ENCODE peak calls at places on chromosomes 11 and 22, in four cellular contexts. K is NCI-H774; B is skeletal muscle cell; Z is activated naive CD8-positive, alpha-beta T cell treated with anti-CD3 and anti-CD28 coated beads, Interleukin-2, amount 50 U/mL, for 24 hours. T is an unnamed sample.

GRCh38 chr11:111417011-111417765 is 38.1 kb upstream of the POU2AF1 start:
- DNase-seq in K (no peak), B (no peak), Z (peak), T (peak)

GRCh38 chr22:22666307-22667091 is 22.1 kb downstream of the GGTLC2 start:
- DNase-seq in K (no peak), B (no peak), Z (peak), T (peak)

GRCh38 chr11:115919341-115920086 is 415.3 kb upstream of the CADM1 start:
- DNase-seq in K (no peak), B (no peak), Z (no peak), T (peak)

GRCh38 chr11:70415642-70416395 is 17.5 kb downstream of the CTTN start:
- DNase-seq in K (no peak), B (no peak), Z (no peak), T (no peak)

GRCh38 chr11:126476256-126476970 is 120.9 kb downstream of the ST3GAL4 start:
- DNase-seq in K (no peak), B (no peak), Z (no peak), T (peak)

GRCh38 chr11:133669371-133670046 is 137.2 kb upstream of the OPCML start:
- DNase-seq in K (no peak), B (no peak), Z (no peak), T (peak)

GRCh38 chr11:77046060-77046501 is 11.9 kb downstream of the B3GNT6 start:
- DNase-seq in K (no peak), B (no peak), Z (peak), T (peak)

GRCh38 chr11:104043678-104044239 is 7.3 kb downstream of the DDI1 start:
- DNase-seq in K (no peak), B (no peak), Z (no peak), T (no peak)

GRCh38 chr22:41074466-41074865 is 17.9 kb upstream of the EP300 start:
- DNase-seq in K (no peak), B (no peak), Z (no peak), T (no peak)

GRCh38 chr11:70834984-70835560 is 417.3 kb downstream of the SHANK2 start:
- DNase-seq in K (no peak), B (no peak), Z (no peak), T (no peak)

GRCh38 chr11:68373810-68374501 is 61.6 kb downstream of the LRP5 start:
- DNase-seq in K (peak), B (peak), Z (no peak), T (peak)

GRCh38 chr11:111942826-111943225 is 5.7 kb downstream of the DIXDC1 start:
- DNase-seq in K (no peak), B (peak), Z (no peak), T (no peak)

GRCh38 chr11:96241351-96241841 is 101.6 kb downstream of the MAML2 start:
- DNase-seq in K (no peak), B (no peak), Z (no peak), T (peak)

GRCh38 chr22:47064416-47064815 is 302.0 kb downstream of the TBC1D22A start:
- DNase-seq in K (no peak), B (no peak), Z (no peak), T (no peak)

GRCh38 chr11:87219266-87219665 is 181.5 kb downstream of the TMEM135 start:
- DNase-seq in K (no peak), B (no peak), Z (no peak), T (no peak)

GRCh38 chr11:11993814-11994213 is 14.6 kb downstream of the DKK3 start:
- DNase-seq in K (no peak), B (no peak), Z (no peak), T (peak)

GRCh38 chr22:43109921-43110443 is 568 bp upstream of the BIK start:
- DNase-seq in K (no peak), B (no peak), Z (no peak), T (peak)

GRCh38 chr11:118938491-118939411 is 13.0 kb upstream of the BCL9L start:
- DNase-seq in K (no peak), B (no peak), Z (no peak), T (no peak)

GRCh38 chr11:93589347-93589746 is 46.2 kb upstream of the SMCO4 start:
- DNase-seq in K (no peak), B (no peak), Z (no peak), T (peak)

GRCh38 chr11:71940561-71941219 is 11.8 kb downstream of the RNF121 start:
- DNase-seq in K (no peak), B (no peak), Z (no peak), T (peak)

GRCh38 chr22:30023099-30023498 is 57.2 kb upstream of the HORMAD2 start:
- DNase-seq in K (no peak), B (no peak), Z (no peak), T (no peak)

GRCh38 chr11:61726775-61727174 is 25.7 kb upstream of the MYRF start:
- DNase-seq in K (no peak), B (no peak), Z (no peak), T (no peak)

GRCh38 chr11:5643585-5643984 is 18.8 kb downstream of the TRIM34 start:
- DNase-seq in K (no peak), B (no peak), Z (no peak), T (no peak)

GRCh38 chr22:50576070-50576469 is 2.2 kb downstream of the CPT1B start:
- DNase-seq in K (no peak), B (no peak), Z (no peak), T (peak)